ENCODE peak calls at places on chromosomes 1 and 21, in ten cellular contexts. M is NT2/D1, Y is epithelial cell of esophagus, H is thyroid gland, O is fibroblast of lung, F is HL-60, G is kidney, R is tibial nerve, L is mesendoderm, U is MM.1S. V is an unnamed sample.

GRCh38 chr1:32639489-32640075 is 10.8 kb downstream of the ZBTB8OS start:
- DNase-seq in M (no peak), Y (no peak), H (no peak), O (no peak), F (no peak), G (no peak), R (no peak), L (no peak), U (no peak), V (no peak)

GRCh38 chr1:219676012-219676770 is 63.3 kb upstream of the ZC3H11B start:
- DNase-seq in M (no peak), Y (peak), H (no peak), O (no peak), F (no peak), G (no peak), R (no peak), L (no peak), U (peak), V (peak)

GRCh38 chr1:205593967-205594366 is 37.8 kb downstream of the ELK4 start:
- DNase-seq in M (no peak), Y (no peak), H (no peak), O (no peak), F (no peak), G (no peak), R (no peak), L (no peak), U (no peak), V (no peak)

GRCh38 chr1:169853335-169853734 is 40.4 kb downstream of the SCYL3 start:
- DNase-seq in M (no peak), Y (no peak), H (no peak), O (no peak), F (no peak), G (no peak), R (no peak), L (no peak), U (no peak), V (no peak)

GRCh38 chr1:24905979-24906720 is 23.9 kb downstream of the RUNX3 start:
- DNase-seq in M (no peak), Y (no peak), H (no peak), O (no peak), F (no peak), G (peak), R (no peak), L (no peak), U (no peak), V (no peak)

GRCh38 chr1:234730542-234731370 is 120.8 kb upstream of the IRF2BP2 start:
- DNase-seq in M (no peak), Y (no peak), H (no peak), O (no peak), F (no peak), G (no peak), R (no peak), L (peak), U (no peak), V (no peak)

GRCh38 chr1:228765543-228765942 is 30.3 kb downstream of the RHOU start:
- DNase-seq in M (no peak), Y (no peak), H (no peak), O (no peak), F (no peak), G (peak), R (no peak), L (no peak), U (peak), V (no peak)

GRCh38 chr1:3905953-3906671 is 6.0 kb upstream of the C1orf174 start:
- DNase-seq in M (no peak), Y (peak), H (no peak), O (no peak), F (no peak), G (peak), R (no peak), L (no peak), U (no peak), V (no peak)

GRCh38 chr1:31683997-31684396 is 19.8 kb downstream of the COL16A1 start:
- DNase-seq in M (no peak), Y (no peak), H (no peak), O (no peak), F (no peak), G (no peak), R (no peak), L (peak), U (peak), V (no peak)

GRCh38 chr1:203130358-203130992 is 2.9 kb downstream of the ADORA1 start:
- DNase-seq in M (no peak), Y (no peak), H (no peak), O (no peak), F (no peak), G (no peak), R (no peak), L (no peak), U (no peak), V (no peak)

GRCh38 chr1:41358152-41358937 is 2.9 kb upstream of the FOXO6 start:
- DNase-seq in M (no peak), Y (peak), H (peak), O (no peak), F (no peak), G (no peak), R (no peak), L (no peak), U (no peak), V (no peak)

GRCh38 chr21:45341779-45342178 is 54.1 kb upstream of the POFUT2 start:
- DNase-seq in M (no peak), Y (peak), H (peak), O (no peak), F (no peak), G (no peak), R (no peak), L (no peak), U (no peak), V (no peak)

GRCh38 chr1:107877749-107878148 is 87.2 kb downstream of the VAV3 start:
- DNase-seq in M (no peak), Y (no peak), H (no peak), O (no peak), F (no peak), G (no peak), R (no peak), L (no peak), U (no peak), V (no peak)

GRCh38 chr1:203649551-203650011 is 22.9 kb downstream of the ATP2B4 start:
- DNase-seq in M (no peak), Y (peak), H (no peak), O (no peak), F (no peak), G (no peak), R (no peak), L (no peak), U (no peak), V (no peak)

GRCh38 chr1:52296345-52296744 is 69.7 kb downstream of the CC2D1B start:
- DNase-seq in M (no peak), Y (peak), H (no peak), O (peak), F (no peak), G (no peak), R (peak), L (peak), U (peak), V (peak)

GRCh38 chr1:113223546-113223945 is 150.5 kb downstream of the LRIG2 start:
- DNase-seq in M (no peak), Y (no peak), H (no peak), O (peak), F (no peak), G (no peak), R (peak), L (peak), U (no peak), V (peak)

GRCh38 chr1:3222042-3222692 is 153.2 kb downstream of the PRDM16 start:
- DNase-seq in M (no peak), Y (no peak), H (peak), O (no peak), F (no peak), G (no peak), R (no peak), L (peak), U (no peak), V (no peak)

GRCh38 chr1:225318706-225319575 is 108.9 kb downstream of the LBR start:
- DNase-seq in M (peak), Y (peak), H (no peak), O (peak), F (peak), G (no peak), R (peak), L (peak), U (peak), V (no peak)

GRCh38 chr1:242086093-242086492 is 87.2 kb upstream of the MAP1LC3C start:
- DNase-seq in M (peak), Y (no peak), H (no peak), O (no peak), F (no peak), G (no peak), R (no peak), L (peak), U (no peak), V (no peak)

GRCh38 chr21:15028186-15028585 is 36.6 kb downstream of the NRIP1 start:
- DNase-seq in M (no peak), Y (no peak), H (no peak), O (no peak), F (no peak), G (no peak), R (no peak), L (no peak), U (no peak), V (no peak)

GRCh38 chr1:163063131-163064059 is 5.8 kb upstream of the RGS4 start:
- DNase-seq in M (no peak), Y (no peak), H (no peak), O (no peak), F (no peak), G (no peak), R (no peak), L (peak), U (no peak), V (no peak)

GRCh38 chr1:83796409-83796808 is 202.5 kb downstream of the TTLL7 start:
- DNase-seq in M (no peak), Y (no peak), H (no peak), O (no peak), F (no peak), G (no peak), R (no peak), L (peak), U (no peak), V (no peak)

GRCh38 chr1:147078606-147079399 is 93.5 kb downstream of the PRKAB2 start:
- DNase-seq in M (no peak), Y (peak), H (no peak), O (no peak), F (no peak), G (peak), R (no peak), L (no peak), U (no peak), V (no peak)

GRCh38 chr21:14453339-14453738 is 70.4 kb upstream of the HSPA13 start:
- DNase-seq in M (no peak), Y (peak), H (no peak), O (no peak), F (no peak), G (no peak), R (no peak), L (no peak), U (peak), V (no peak)

GRCh38 chr21:40166291-40166843 is 299.1 kb downstream of the PCP4 start:
- DNase-seq in M (no peak), Y (peak), H (no peak), O (no peak), F (no peak), G (no peak), R (no peak), L (peak), U (no peak), V (no peak)

GRCh38 chr1:84298336-84298687 is 3.2 kb upstream of the SAMD13 start:
- DNase-seq in M (no peak), Y (peak), H (peak), O (peak), F (no peak), G (peak), R (peak), L (peak), U (peak), V (no peak)

GRCh38 chr1:241627453-241628329 is 12.5 kb downstream of the CHML start:
- DNase-seq in M (no peak), Y (peak), H (no peak), O (peak), F (no peak), G (no peak), R (no peak), L (peak), U (peak), V (no peak)

GRCh38 chr21:43859747-43860214 is 5.2 kb upstream of the AGPAT3 start:
- DNase-seq in M (no peak), Y (no peak), H (no peak), O (no peak), F (no peak), G (no peak), R (no peak), L (no peak), U (no peak), V (no peak)

GRCh38 chr1:79161077-79161476 is 154.5 kb upstream of the ADGRL4 start:
- DNase-seq in M (no peak), Y (peak), H (no peak), O (peak), F (no peak), G (no peak), R (no peak), L (no peak), U (no peak), V (peak)

GRCh38 chr1:41486053-41486891 is 1.8 kb upstream of the EDN2 start:
- DNase-seq in M (peak), Y (no peak), H (peak), O (no peak), F (no peak), G (peak), R (no peak), L (peak), U (no peak), V (no peak)

GRCh38 chr1:54604572-54605370 is 18.6 kb downstream of the FAM151A start:
- DNase-seq in M (no peak), Y (peak), H (no peak), O (no peak), F (peak), G (no peak), R (no peak), L (no peak), U (peak), V (no peak)

GRCh38 chr1:206066479-206067171 is 13.7 kb downstream of the RHEX start:
- DNase-seq in M (no peak), Y (no peak), H (no peak), O (no peak), F (no peak), G (no peak), R (no peak), L (no peak), U (peak), V (no peak)

GRCh38 chr1:183070234-183070922 is 47.2 kb downstream of the LAMC1 start:
- DNase-seq in M (no peak), Y (no peak), H (no peak), O (no peak), F (no peak), G (no peak), R (no peak), L (no peak), U (no peak), V (no peak)

GRCh38 chr1:55195523-55196233 is 19.5 kb downstream of the USP24 start:
- DNase-seq in M (no peak), Y (peak), H (no peak), O (peak), F (peak), G (no peak), R (no peak), L (no peak), U (peak), V (peak)

GRCh38 chr1:83694449-83694848 is 304.5 kb downstream of the TTLL7 start:
- DNase-seq in M (peak), Y (no peak), H (no peak), O (no peak), F (no peak), G (no peak), R (no peak), L (peak), U (no peak), V (no peak)

GRCh38 chr1:161267332-161267731 is 8.8 kb downstream of the PCP4L1 start:
- DNase-seq in M (no peak), Y (no peak), H (no peak), O (no peak), F (no peak), G (no peak), R (no peak), L (no peak), U (no peak), V (no peak)

DNA sequence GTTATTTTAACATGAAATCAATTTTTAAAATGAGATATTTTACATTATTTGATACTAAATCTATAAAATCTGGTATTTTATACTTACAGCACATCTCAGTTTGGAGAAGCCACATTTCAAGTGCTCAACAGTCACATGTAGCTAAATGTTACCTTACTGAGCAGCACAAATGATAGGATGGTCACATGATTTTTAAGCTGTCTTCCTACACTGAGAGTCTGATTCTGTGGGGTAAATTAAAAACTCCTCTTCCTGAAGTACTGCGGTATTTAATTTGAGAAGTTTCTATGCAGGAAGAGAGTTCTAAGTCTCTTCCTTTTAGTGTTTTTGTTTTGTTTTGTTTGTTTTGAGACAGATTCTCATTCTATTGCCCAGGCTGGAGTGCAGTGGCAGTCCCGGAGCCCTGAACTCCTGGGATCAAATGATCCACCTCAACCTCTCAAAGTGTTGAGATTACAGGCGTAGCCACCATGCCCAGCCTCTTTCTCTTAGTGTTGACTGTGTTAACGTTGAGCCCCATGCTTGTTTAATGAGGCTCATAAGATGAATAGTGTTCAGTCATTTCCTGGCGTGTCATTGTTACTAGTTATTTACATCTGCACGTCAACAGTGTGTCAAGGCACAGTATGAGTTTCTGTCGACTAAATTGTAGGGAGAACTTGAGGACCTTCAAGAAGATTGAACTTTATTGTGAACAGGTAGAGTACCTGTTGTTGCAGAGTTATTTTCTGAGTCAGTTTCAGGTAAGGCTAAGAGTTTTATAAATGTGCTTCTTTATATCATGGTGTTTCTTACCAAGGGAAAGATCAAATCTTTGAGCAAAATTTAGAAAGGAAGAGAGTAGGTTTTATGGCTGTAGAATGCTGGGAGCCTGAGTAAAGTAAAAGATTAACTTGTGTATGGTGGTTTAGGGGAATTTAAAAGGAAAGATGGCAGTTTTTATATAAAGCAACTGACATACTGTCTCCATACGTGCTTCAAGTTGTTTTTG is 3.3 kb downstream of the CNST start:
- DNase-seq in M (no peak), Y (peak), H (no peak), O (no peak), F (no peak), G (no peak), R (no peak), L (no peak), U (no peak), V (no peak)
- H3K4me3 ChIP-seq in M (no peak), Y (no peak), H (no peak), O (no peak), F (no peak), G (peak), R (no peak), L (no peak), U (no peak), V (no peak)

GRCh38 chr1:196897158-196897828 is 9.4 kb downstream of the CFHR4 start:
- DNase-seq in M (no peak), Y (no peak), H (peak), O (no peak), F (no peak), G (no peak), R (no peak), L (peak), U (no peak), V (no peak)
- H3K4me3 ChIP-seq in M (no peak), Y (no peak), H (no peak), O (peak), F (no peak), G (peak), R (no peak), L (no peak), U (no peak), V (peak)

DNA sequence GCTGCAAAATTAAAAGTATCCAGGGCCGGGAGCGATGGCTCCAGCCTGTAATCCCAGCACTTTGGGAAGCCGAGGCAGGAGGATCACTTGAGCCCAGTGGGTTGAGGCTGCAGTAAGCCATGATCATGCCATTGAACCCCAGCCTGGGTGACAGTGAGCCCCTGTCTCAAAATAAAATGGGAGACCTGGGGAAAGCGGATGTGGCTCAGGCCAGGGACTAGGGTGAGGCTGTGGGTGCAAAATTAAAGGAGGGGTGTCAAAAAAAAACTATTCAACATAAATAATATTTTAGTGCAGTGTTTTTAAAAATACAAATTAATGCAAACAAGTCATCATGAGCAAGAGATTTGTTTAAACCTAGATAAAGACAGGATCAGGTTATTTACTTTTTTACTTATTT is 100.1 kb upstream of the SLC45A1 start:
- DNase-seq in M (no peak), Y (no peak), H (no peak), O (no peak), F (no peak), G (no peak), R (no peak), L (no peak), U (no peak), V (no peak)
- H3K4me3 ChIP-seq in M (peak), Y (no peak), H (no peak), O (peak), F (no peak), G (peak), R (no peak), L (no peak), U (no peak), V (no peak)

GRCh38 chr1:17055801-17056200 is 2.0 kb upstream of the SDHB start:
- DNase-seq in M (no peak), Y (no peak), H (no peak), O (no peak), F (no peak), G (no peak), R (no peak), L (no peak), U (no peak), V (no peak)

GRCh38 chr1:17061486-17062271 is 7.8 kb upstream of the SDHB start:
- DNase-seq in M (no peak), Y (peak), H (no peak), O (no peak), F (no peak), G (no peak), R (no peak), L (no peak), U (no peak), V (no peak)

GRCh38 chr1:17060129-17060868 is 6.5 kb upstream of the SDHB start:
- DNase-seq in M (no peak), Y (no peak), H (no peak), O (no peak), F (peak), G (no peak), R (no peak), L (no peak), U (no peak), V (peak)

GRCh38 chr1:17056586-17056985 is 2.8 kb upstream of the SDHB start:
- DNase-seq in M (no peak), Y (no peak), H (no peak), O (no peak), F (no peak), G (no peak), R (no peak), L (no peak), U (no peak), V (no peak)

GRCh38 chr1:17059391-17060128 is 5.7 kb upstream of the SDHB start:
- DNase-seq in M (peak), Y (peak), H (peak), O (peak), F (peak), G (peak), R (peak), L (peak), U (peak), V (peak)
- H3K4me3 ChIP-seq in M (no peak), Y (no peak), H (no peak), O (no peak), F (no peak), G (no peak), R (no peak), L (no peak), U (no peak), V (no peak)